ENCODE peak calls at places on chromosomes 16 and 17, in six cellular contexts. N is CD8-positive, alpha-beta T cell; G is ascending aorta; H is esophagus squamous epithelium; V is psoas muscle; T is HFF-Myc. R is an unnamed sample.

GRCh38 chr16:73032548-73033270 is 15.2 kb downstream of the ZFHX3 start:
- DNase-seq in N (no peak), G (no peak), H (no peak), V (no peak), T (no peak), R (no peak)

GRCh38 chr16:89118361-89119061 is 24.9 kb downstream of the ACSF3 start:
- DNase-seq in N (peak; percentile 13), G (no peak), H (no peak), V (peak; percentile 20), T (no peak), R (no peak)

GRCh38 chr16:4260360-4260759 is 12.5 kb downstream of the TFAP4 start:
- DNase-seq in N (no peak), G (no peak), H (no peak), V (no peak), T (no peak), R (no peak)

GRCh38 chr17:75614006-75614405 is 19.2 kb upstream of the SMIM5 start:
- DNase-seq in N (no peak), G (no peak), H (no peak), V (no peak), T (no peak), R (no peak)

GRCh38 chr16:50733468-50733867 is 8.4 kb upstream of the CYLD start:
- DNase-seq in N (no peak), G (no peak), H (no peak), V (no peak), T (no peak), R (no peak)

GRCh38 chr16:74186589-74186988 is 110.0 kb upstream of the PSMD7 start:
- DNase-seq in N (no peak), G (no peak), H (no peak), V (no peak), T (peak; percentile 90), R (no peak)

GRCh38 chr16:17420821-17421220 is 49.9 kb downstream of the XYLT1 start:
- DNase-seq in N (no peak), G (no peak), H (no peak), V (no peak), T (no peak), R (no peak)

GRCh38 chr17:732788-733720 is 658 bp downstream of the TLCD3A start:
- DNase-seq in N (peak; percentile 39), G (no peak), H (no peak), V (peak; percentile 42), T (no peak), R (no peak)

GRCh38 chr17:31487648-31488263 is 96.3 kb downstream of the RAB11FIP4 start:
- DNase-seq in N (peak; percentile 96), G (peak; percentile 73), H (peak; percentile 67), V (peak; percentile 80), T (no peak), R (no peak)

GRCh38 chr16:919658-920631 is 50.8 kb downstream of the LMF1 start:
- DNase-seq in N (no peak), G (no peak), H (no peak), V (peak; percentile 51), T (no peak), R (no peak)

GRCh38 chr17:9389116-9389515 is 186.5 kb downstream of the STX8 start:
- DNase-seq in N (no peak), G (no peak), H (no peak), V (no peak), T (peak; percentile 71), R (no peak)

GRCh38 chr17:46851029-46851741 is at the start of gene WNT9B:
- DNase-seq in N (no peak), G (no peak), H (no peak), V (no peak), T (no peak), R (no peak)

GRCh38 chr17:80789356-80789902 is 202.2 kb upstream of the CHMP6 start:
- DNase-seq in N (no peak), G (no peak), H (no peak), V (no peak), T (peak; percentile 90), R (no peak)

GRCh38 chr17:42421479-42422332 is 1.4 kb downstream of the CAVIN1 start:
- DNase-seq in N (no peak), G (no peak), H (no peak), V (peak; percentile 78), T (no peak), R (peak; percentile 87)

GRCh38 chr17:79974786-79975497 is 60.7 kb downstream of the TBC1D16 start:
- DNase-seq in N (no peak), G (no peak), H (no peak), V (no peak), T (no peak), R (no peak)

GRCh38 chr16:1379863-1380174 is 28.1 kb downstream of the GNPTG start:
- DNase-seq in N (no peak), G (no peak), H (no peak), V (no peak), T (no peak), R (no peak)

GRCh38 chr17:68011199-68011665 is 15.0 kb upstream of the C17orf58 start:
- DNase-seq in N (peak; percentile 49), G (no peak), H (no peak), V (peak; percentile 63), T (no peak), R (no peak)

GRCh38 chr17:72404872-72405271 is 284.1 kb downstream of the SOX9 start:
- DNase-seq in N (no peak), G (no peak), H (no peak), V (no peak), T (no peak), R (no peak)

GRCh38 chr17:43003542-43004172 is 2.9 kb upstream of the IFI35 start:
- DNase-seq in N (no peak), G (no peak), H (no peak), V (peak; percentile 53), T (no peak), R (no peak)

GRCh38 chr16:50265260-50265659 is 1.1 kb upstream of the ADCY7 start:
- DNase-seq in N (peak; percentile 49), G (no peak), H (no peak), V (no peak), T (no peak), R (no peak)

GRCh38 chr16:54489225-54489781 is 202.7 kb upstream of the IRX3 start:
- DNase-seq in N (no peak), G (no peak), H (no peak), V (no peak), T (no peak), R (no peak)

GRCh38 chr16:49462989-49463371 is 89.4 kb downstream of the C16orf78 start:
- DNase-seq in N (no peak), G (no peak), H (no peak), V (no peak), T (no peak), R (peak; percentile 65)

GRCh38 chr16:12097523-12098428 is 121.2 kb downstream of the SNX29 start:
- DNase-seq in N (no peak), G (no peak), H (no peak), V (no peak), T (no peak), R (no peak)

GRCh38 chr17:3845361-3845753 is 689 bp downstream of the NCBP3 start:
- DNase-seq in N (peak; percentile 44), G (no peak), H (no peak), V (no peak), T (no peak), R (no peak)

GRCh38 chr17:77254961-77255741 is 114.4 kb downstream of the SEC14L1 start:
- DNase-seq in N (no peak), G (no peak), H (no peak), V (no peak), T (no peak), R (peak; percentile 91)
- TF ChIP-seq CTCF in N (no peak), G (no peak), H (no peak), V (no peak), T (no peak), R (no peak)

DNA sequence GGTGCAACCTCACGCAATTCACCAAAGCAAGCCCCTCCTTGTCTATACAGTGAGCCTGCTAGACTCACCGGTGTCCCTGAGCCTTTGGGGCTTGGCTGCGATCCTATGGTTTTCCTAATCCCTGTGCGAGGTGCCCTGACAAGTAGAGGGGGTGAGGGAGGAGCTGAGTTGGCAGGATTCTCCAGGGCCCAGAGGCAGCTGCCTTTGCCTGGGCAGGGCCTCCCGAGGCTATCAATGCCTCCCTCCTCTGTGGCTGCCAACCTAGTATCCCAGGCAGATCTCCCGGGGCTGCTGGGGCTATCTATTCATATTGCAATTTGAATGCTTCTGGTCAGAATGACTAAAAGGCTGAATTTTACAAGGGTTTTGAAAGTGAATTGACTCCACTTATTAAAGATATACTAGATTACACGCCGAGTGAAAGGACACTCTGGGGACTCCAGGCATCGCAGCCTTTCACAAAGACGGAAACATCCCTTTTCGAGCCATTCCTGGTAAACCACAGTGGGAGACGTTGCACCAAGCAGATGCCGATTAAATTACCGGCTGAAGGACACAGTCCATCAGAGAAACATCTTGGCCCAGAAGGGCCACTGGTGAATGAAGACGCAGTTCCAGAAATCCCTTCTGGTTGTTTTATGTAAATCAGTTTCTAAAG is 11.3 kb upstream of the PITPNM3 start:
- DNase-seq in N (no peak), G (no peak), H (no peak), V (no peak), T (no peak), R (peak; percentile 13)
- TF ChIP-seq CTCF in N (no peak), G (no peak), H (no peak), V (no peak), T (no peak), R (no peak)

GRCh38 chr16:15913046-15913698 is 24.8 kb upstream of the CEP20 start:
- DNase-seq in N (no peak), G (no peak), H (no peak), V (no peak), T (no peak), R (no peak)

GRCh38 chr16:15906439-15906838 is 18.0 kb upstream of the CEP20 start:
- DNase-seq in N (no peak), G (no peak), H (no peak), V (no peak), T (no peak), R (no peak)

GRCh38 chr16:15915555-15916081 is 27.2 kb upstream of the CEP20 start:
- DNase-seq in N (no peak), G (no peak), H (no peak), V (no peak), T (no peak), R (no peak)

GRCh38 chr16:15907863-15908478 is 19.6 kb upstream of the CEP20 start:
- DNase-seq in N (peak; percentile 35), G (no peak), H (no peak), V (no peak), T (no peak), R (no peak)

GRCh38 chr16:15911198-15911597 is 22.8 kb upstream of the CEP20 start:
- DNase-seq in N (no peak), G (no peak), H (no peak), V (no peak), T (no peak), R (no peak)
- TF ChIP-seq CTCF in N (no peak), G (no peak), H (no peak), V (no peak), T (no peak), R (no peak)

GRCh38 chr16:68096491-68096890 is 11.3 kb downstream of the NFATC3 start:
- DNase-seq in N (no peak), G (no peak), H (no peak), V (no peak), T (no peak), R (no peak)

GRCh38 chr16:68097088-68097487 is 11.9 kb downstream of the NFATC3 start:
- DNase-seq in N (no peak), G (no peak), H (no peak), V (no peak), T (no peak), R (no peak)

GRCh38 chr16:68100504-68100903 is 15.3 kb downstream of the NFATC3 start:
- DNase-seq in N (no peak), G (no peak), H (no peak), V (no peak), T (no peak), R (no peak)

GRCh38 chr16:68094614-68094934 is 9.4 kb downstream of the NFATC3 start:
- DNase-seq in N (no peak), G (no peak), H (no peak), V (no peak), T (no peak), R (no peak)

GRCh38 chr16:68097895-68098294 is 12.7 kb downstream of the NFATC3 start:
- DNase-seq in N (no peak), G (no peak), H (no peak), V (no peak), T (no peak), R (no peak)
- TF ChIP-seq CTCF in N (no peak), G (no peak), H (no peak), V (no peak), T (no peak), R (no peak)